ENCODE peak calls at places on chromosomes 4 and X, in five cellular contexts. A, Q, R, Z and E are unnamed samples. For H3K4me1, the result is how much of the 10 kb centered on the place peaks cover.

GRCh38 chr4:177246636-177247584 is 62.8 kb upstream of the NEIL3 start:
- DNase-seq in R (no peak), A (peak), Z (no peak), Q (no peak), E (no peak)

GRCh38 chrX:40100141-40100536 is 2.4 kb upstream of the BCOR start:
- DNase-seq in Z (no peak), Q (no peak), R (peak), A (peak), E (peak)

GRCh38 chr4:157195374-157195773 is 25.2 kb upstream of the GRIA2 start:
- DNase-seq in R (no peak), A (no peak), Q (no peak), Z (no peak), E (no peak)

GRCh38 chr4:99100876-99101275 is 12.3 kb upstream of the ADH5 start:
- DNase-seq in R (no peak), A (no peak), Z (no peak), Q (no peak), E (no peak)

GRCh38 chrX:119887721-119888425 is 7.8 kb upstream of the AKAP14 start:
- DNase-seq in A (peak), R (peak), Q (peak), Z (peak), E (peak)

GRCh38 chr4:72568959-72569718 is at the start of gene ADAMTS3:
- DNase-seq in Z (peak), A (peak), Q (no peak), R (peak), E (peak)

GRCh38 chr4:6300359-6300758 is 30.7 kb downstream of the WFS1 start:
- DNase-seq in R (no peak), Z (no peak), A (no peak), Q (no peak), E (no peak)

GRCh38 chrX:146238173-146238572 is 420.5 kb downstream of the SLITRK2 start:
- DNase-seq in R (no peak), Z (no peak), Q (no peak), A (no peak), E (no peak)

GRCh38 chrX:136643243-136643642 is 4.7 kb upstream of the CD40LG start:
- DNase-seq in Q (no peak), R (no peak), A (no peak), Z (no peak), E (no peak)

GRCh38 chrX:24282381-24283121 is 31.3 kb downstream of the SUPT20HL2 start:
- DNase-seq in A (peak), R (no peak), Q (no peak), Z (no peak), E (no peak)

GRCh38 chr4:156884183-156884582 is 87.4 kb downstream of the PDGFC start:
- DNase-seq in A (peak), Q (no peak), Z (no peak), R (no peak), E (no peak)

GRCh38 chr4:90142091-90142490 is 14.9 kb downstream of the CCSER1 start:
- DNase-seq in R (no peak), A (no peak), Z (no peak), Q (peak), E (no peak)

GRCh38 chr4:101033986-101034385 is 313.3 kb downstream of the PPP3CA start:
- DNase-seq in A (no peak), Z (no peak), Q (no peak), R (no peak), E (no peak)

GRCh38 chrX:46330513-46330912 is 214.7 kb downstream of the ZNF674 start:
- DNase-seq in A (no peak), Z (no peak), R (no peak), Q (no peak), E (no peak)

GRCh38 chrX:46327229-46328081 is 217.8 kb downstream of the ZNF674 start:
- DNase-seq in R (no peak), Z (no peak), Q (peak), A (peak), E (peak)

GRCh38 chrX:46326161-46326560 is 219.1 kb downstream of the ZNF674 start:
- DNase-seq in R (no peak), A (peak), Q (no peak), Z (no peak), E (no peak)

GRCh38 chrX:46325312-46325877 is 219.8 kb downstream of the ZNF674 start:
- DNase-seq in Q (peak), R (no peak), Z (no peak), A (peak), E (no peak)

DNA sequence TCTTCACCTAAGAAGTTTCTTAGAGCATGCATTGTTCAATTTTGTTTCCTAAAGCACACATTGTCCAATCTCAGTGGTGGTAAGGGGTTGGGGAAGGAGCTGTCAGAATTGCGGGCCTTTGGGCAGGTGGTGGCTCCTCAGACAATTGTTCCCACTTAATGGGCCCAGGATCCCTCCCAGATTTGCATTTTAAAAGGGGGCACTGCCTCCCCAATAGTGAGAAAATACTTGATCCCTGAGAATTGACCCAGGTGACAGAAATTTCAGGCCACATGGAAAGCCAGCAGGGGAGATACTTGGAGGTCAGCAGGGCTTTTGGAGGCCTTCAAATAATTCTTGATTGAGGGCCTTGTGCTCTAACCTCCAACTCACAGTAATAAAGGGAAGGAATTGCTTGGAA is 217.1 kb downstream of the ZNF674 start:
- DNase-seq in A (no peak), Q (no peak), Z (no peak), R (no peak), E (no peak)
- H3K27ac ChIP-seq in A (peak), Q (peak), Z (no peak), R (peak), E (no peak)

DNA sequence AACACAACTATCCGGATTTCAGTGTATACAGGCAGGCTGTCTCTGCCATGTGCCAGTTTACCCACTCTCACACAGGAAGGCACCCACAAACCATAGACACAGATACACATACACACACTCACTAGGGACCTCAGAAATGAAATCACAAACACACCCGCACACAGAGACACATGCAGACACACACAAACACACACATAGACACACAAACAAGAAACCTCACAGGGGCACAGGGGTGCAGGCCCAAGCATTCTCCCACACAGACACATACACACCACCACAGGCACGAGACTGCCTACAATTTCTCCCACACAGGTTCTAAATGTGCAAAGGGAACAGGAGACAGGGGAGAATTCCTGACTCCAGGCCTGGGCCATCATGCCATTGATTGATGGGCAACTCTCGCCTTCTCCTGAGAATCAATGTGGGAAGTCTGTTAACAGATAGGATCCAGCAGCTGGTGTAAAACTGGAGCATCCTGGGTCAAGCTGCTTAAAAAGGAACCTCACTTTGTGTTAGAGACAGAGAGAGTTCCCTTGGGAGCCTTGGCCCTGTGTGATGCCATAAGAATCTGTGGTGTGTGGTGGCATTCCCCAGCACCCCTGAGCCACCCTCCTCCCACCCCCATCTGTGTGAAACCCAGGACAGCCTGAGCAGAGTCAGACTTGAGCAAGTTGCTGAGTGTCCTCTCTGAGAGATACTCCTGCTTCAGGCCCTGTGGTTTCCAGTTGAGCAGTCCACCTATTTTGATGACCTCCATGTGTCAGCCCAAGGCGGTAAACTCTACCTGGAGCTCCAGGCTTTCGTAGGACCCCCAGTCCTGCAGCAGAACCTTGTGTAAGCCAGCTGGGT is 33.9 kb downstream of the NBDY start:
- DNase-seq in Z (no peak), R (no peak), A (no peak), Q (no peak), E (no peak)
- H3K4me3 ChIP-seq in Z (no peak), R (no peak), A (no peak), Q (no peak), E (no peak)

DNA sequence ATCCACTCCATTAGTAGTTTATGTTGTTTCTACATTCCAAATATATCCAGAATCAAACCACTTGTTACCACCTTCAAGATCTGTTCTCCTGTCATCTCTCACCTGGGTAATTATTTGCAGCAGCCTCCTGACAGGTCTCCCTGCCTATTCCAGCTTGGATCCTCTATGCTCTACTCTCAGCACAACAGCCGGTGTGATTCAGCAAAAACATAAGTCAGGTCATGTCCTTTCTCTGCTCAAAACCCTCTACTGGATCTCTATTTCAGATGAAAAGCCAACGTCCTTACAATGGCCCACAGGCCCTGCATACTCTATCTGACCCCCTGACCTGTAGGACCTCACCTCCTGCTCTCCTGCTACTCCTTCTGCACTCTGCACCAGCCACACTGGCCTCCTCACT is 84.5 kb downstream of the NHSL2 start:
- DNase-seq in A (no peak), Q (no peak), R (no peak), Z (no peak), E (no peak)
- H3K4me1 ChIP-seq in A (under half), Q (under half), R (under half), Z (under half), E (under half)

DNA sequence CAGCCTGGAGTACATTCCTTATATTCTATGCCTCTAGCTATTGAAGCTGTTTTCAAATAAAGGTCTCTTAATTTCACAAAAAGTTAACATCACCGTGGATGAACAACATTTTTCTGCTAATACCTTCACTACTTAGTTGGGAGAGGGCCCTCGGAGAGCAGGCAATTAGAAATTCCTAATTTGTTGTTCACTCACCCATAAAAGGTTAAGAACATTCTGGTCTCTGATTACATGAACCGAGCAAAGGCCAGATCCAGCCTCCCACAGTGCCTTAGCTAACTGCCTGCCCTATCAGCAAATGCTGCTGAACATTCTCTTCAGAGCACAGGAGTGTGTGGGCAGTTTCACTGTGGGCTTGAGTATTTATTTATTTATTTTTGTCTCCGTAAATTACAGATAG is 36.0 kb upstream of the TTC29 start:
- DNase-seq in R (no peak), Q (no peak), A (peak), Z (no peak), E (no peak)
- H3K27ac ChIP-seq in R (no peak), Q (no peak), A (no peak), Z (no peak), E (no peak)

DNA sequence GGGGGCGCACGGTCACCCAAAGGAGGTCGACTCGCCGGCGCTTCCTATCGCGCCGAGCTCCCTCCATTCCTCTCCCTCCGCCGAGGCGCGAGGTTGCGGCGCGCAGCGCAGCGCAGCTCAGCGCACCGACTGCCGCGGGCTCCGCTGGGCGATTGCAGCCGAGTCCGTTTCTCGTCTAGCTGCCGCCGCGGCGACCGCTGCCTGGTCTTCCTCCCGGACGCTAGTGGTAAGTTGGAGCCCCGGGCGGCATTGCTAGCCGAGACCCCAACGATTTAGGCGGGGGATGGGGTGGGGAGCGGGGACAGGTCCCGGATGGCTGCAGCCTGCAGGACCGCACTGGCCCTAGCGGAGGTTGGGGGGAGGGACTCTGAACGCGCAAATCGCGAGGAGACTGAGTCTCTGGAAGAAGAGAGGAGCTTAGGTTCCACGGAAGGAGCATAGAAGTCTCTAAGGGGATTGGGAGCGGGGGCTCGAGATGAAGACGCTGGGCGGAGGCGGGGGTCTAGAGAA is 603 bp downstream of the HTR2C start:
- DNase-seq in Q (no peak), R (peak), A (peak), Z (no peak), E (no peak)
- H3K4me3 ChIP-seq in Q (no peak), R (no peak), A (no peak), Z (peak), E (no peak)

DNA sequence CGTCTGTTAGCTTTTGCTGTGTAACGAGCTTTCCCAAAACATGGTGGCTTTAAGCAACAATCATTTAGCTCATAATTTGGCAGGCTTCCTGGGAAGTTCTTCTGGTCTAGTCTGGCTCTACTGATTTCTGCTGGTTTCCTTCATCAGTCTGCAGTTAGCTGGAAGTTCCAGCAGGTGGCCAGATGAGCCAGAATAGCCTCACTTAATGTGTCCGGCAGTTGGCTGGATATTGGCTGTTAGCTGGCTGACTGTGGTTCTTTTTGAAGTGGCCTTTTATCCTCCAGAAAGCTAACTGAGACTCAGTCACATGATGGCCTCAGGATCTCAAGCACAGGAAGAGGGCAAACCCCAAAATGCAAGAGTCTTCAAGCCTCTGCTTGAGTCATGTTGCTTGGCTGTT is 34.9 kb downstream of the FTHL17 start:
- DNase-seq in R (peak), A (peak), Q (peak), Z (no peak), E (no peak)
- H3K4me1 ChIP-seq in R (under half), A (under half), Q (under half), Z (under half), E (under half)